ENCODE peak calls at places on chromosomes 1 and 21, in four cellular contexts. T is K562, E is GM12878, G is HL-60. O is an unnamed sample.

GRCh38 chr1:46394108-46394871 is at the start of gene FAAH:
- DNase-seq in T (no peak), E (no peak), G (no peak), O (no peak)

GRCh38 chr1:229998980-229999379 is 68.1 kb upstream of the GALNT2 start:
- DNase-seq in T (no peak), E (no peak), G (no peak), O (no peak)

GRCh38 chr1:22317231-22317919 is 134.3 kb upstream of the ZBTB40 start:
- DNase-seq in T (peak), E (no peak), G (no peak), O (peak)

GRCh38 chr1:227885648-227886502 is 61.9 kb downstream of the WNT9A start:
- DNase-seq in T (peak), E (no peak), G (no peak), O (no peak)

GRCh38 chr1:9724706-9725476 is 73.4 kb downstream of the PIK3CD start:
- DNase-seq in T (peak), E (no peak), G (no peak), O (peak)

GRCh38 chr1:236476019-236476418 is 47.8 kb upstream of the LGALS8 start:
- DNase-seq in T (no peak), E (no peak), G (no peak), O (no peak)

GRCh38 chr1:220631238-220631842 is 58.8 kb upstream of the C1orf115 start:
- DNase-seq in T (no peak), E (no peak), G (no peak), O (no peak)

GRCh38 chr1:198776602-198777029 is 137.8 kb downstream of the PTPRC start:
- DNase-seq in T (no peak), E (no peak), G (peak), O (no peak)

GRCh38 chr1:240093120-240093961 is 1.7 kb downstream of the FMN2 start:
- DNase-seq in T (no peak), E (no peak), G (no peak), O (peak)

GRCh38 chr1:20439282-20439681 is 46.7 kb downstream of the CAMK2N1 start:
- DNase-seq in T (peak), E (no peak), G (no peak), O (no peak)

GRCh38 chr1:44677201-44677520 is 2.6 kb downstream of the ARMH1 start:
- DNase-seq in T (peak), E (no peak), G (peak), O (no peak)

GRCh38 chr1:6347641-6348487 is 45.7 kb downstream of the ACOT7 start:
- DNase-seq in T (peak), E (no peak), G (peak), O (peak)

GRCh38 chr1:232868793-232869491 is 63.7 kb downstream of the MAP10 start:
- DNase-seq in T (no peak), E (no peak), G (no peak), O (no peak)

GRCh38 chr1:156852414-156852874 is 6.5 kb downstream of the INSRR start:
- DNase-seq in T (no peak), E (no peak), G (no peak), O (no peak)

GRCh38 chr1:113042336-113043143 is 30.5 kb upstream of the LRIG2 start:
- DNase-seq in T (peak), E (no peak), G (peak), O (peak)

GRCh38 chr1:9201421-9202239 is 32.9 kb upstream of the H6PD start:
- DNase-seq in T (no peak), E (no peak), G (no peak), O (no peak)

GRCh38 chr1:47181955-47182680 is 7.7 kb downstream of the PDZK1IP1 start:
- DNase-seq in T (peak), E (no peak), G (no peak), O (no peak)

GRCh38 chr1:16017076-16017460 is 775 bp downstream of the HSPB7 start:
- DNase-seq in T (no peak), E (no peak), G (no peak), O (no peak)

GRCh38 chr1:201584510-201584991 is 45.6 kb downstream of the NAV1 start:
- DNase-seq in T (no peak), E (no peak), G (no peak), O (no peak)

GRCh38 chr1:55531644-55532043 is 316.5 kb upstream of the USP24 start:
- DNase-seq in T (no peak), E (no peak), G (no peak), O (no peak)

GRCh38 chr1:200708161-200708560 is 30.5 kb upstream of the CAMSAP2 start:
- DNase-seq in T (no peak), E (no peak), G (no peak), O (no peak)

GRCh38 chr1:184289825-184290550 is 96.8 kb upstream of the C1orf21 start:
- DNase-seq in T (no peak), E (no peak), G (no peak), O (no peak)

GRCh38 chr1:155529109-155529508 is 33.5 kb downstream of the ASH1L start:
- DNase-seq in T (no peak), E (peak), G (no peak), O (no peak)

GRCh38 chr1:66764994-66765578 is 12.8 kb downstream of the DYNLT5 start:
- DNase-seq in T (peak), E (no peak), G (no peak), O (no peak)

GRCh38 chr1:206501881-206502280 is 5.5 kb upstream of the RASSF5 start:
- DNase-seq in T (no peak), E (no peak), G (no peak), O (no peak)

GRCh38 chr1:2640626-2641025 is 7.8 kb upstream of the MMEL1 start:
- DNase-seq in T (no peak), E (no peak), G (no peak), O (no peak)

GRCh38 chr1:226498690-226499008 is 49.9 kb upstream of the STUM start:
- DNase-seq in T (no peak), E (no peak), G (no peak), O (no peak)

GRCh38 chr1:203360772-203361171 is 9.8 kb upstream of the FMOD start:
- DNase-seq in T (no peak), E (no peak), G (no peak), O (no peak)

GRCh38 chr1:198234511-198235251 is 77.9 kb downstream of the NEK7 start:
- DNase-seq in T (no peak), E (no peak), G (no peak), O (no peak)

GRCh38 chr21:32020551-32020950 is 147.7 kb downstream of the HUNK start:
- DNase-seq in T (no peak), E (no peak), G (no peak), O (no peak)

GRCh38 chr1:222225171-222225570 is 322.7 kb downstream of the HHIPL2 start:
- DNase-seq in T (no peak), E (no peak), G (no peak), O (no peak)

GRCh38 chr1:24294757-24295371 is 24.3 kb upstream of the GRHL3 start:
- DNase-seq in T (no peak), E (no peak), G (peak), O (no peak)
- TF ChIP-seq SPI1 in T (no peak), E (no peak), G (no peak), O (no peak)

GRCh38 chr1:167165948-167166702 is 54.6 kb upstream of the POU2F1 start:
- DNase-seq in T (no peak), E (no peak), G (no peak), O (no peak)

GRCh38 chr1:167165219-167165618 is 55.5 kb upstream of the POU2F1 start:
- DNase-seq in T (no peak), E (no peak), G (no peak), O (no peak)

GRCh38 chr1:167169642-167170041 is 51.0 kb upstream of the POU2F1 start:
- DNase-seq in T (no peak), E (no peak), G (no peak), O (no peak)

GRCh38 chr1:167168424-167168823 is 52.3 kb upstream of the POU2F1 start:
- DNase-seq in T (no peak), E (no peak), G (no peak), O (no peak)

DNA sequence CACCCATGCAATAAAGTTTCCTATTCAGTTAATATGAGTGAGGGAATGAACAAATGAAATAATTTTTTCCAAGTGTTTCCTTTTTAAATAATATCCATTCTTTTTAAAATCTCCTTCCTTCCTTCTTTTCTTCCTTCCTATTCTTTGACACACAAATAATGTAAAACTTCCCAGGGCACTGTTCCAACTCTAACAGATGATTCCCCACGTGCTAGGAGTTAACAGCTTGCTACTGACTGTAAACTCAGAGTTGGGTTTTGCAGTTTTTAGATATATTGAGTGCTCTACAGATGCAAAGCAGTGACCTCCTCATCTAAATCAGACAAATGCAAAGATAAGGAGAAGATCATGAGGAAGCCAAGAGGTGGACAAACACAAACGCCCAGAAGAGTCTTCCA is 54.0 kb upstream of the POU2F1 start:
- DNase-seq in T (no peak), E (no peak), G (no peak), O (no peak)
- TF ChIP-seq SPI1 in T (no peak), E (no peak), G (no peak), O (no peak)

GRCh38 chr1:171334024-171334423 is 20.0 kb downstream of the FMO4 start:
- DNase-seq in T (no peak), E (no peak), G (no peak), O (no peak)
- TF ChIP-seq SPI1 in T (no peak), E (no peak), G (no peak), O (no peak)

GRCh38 chr1:27506703-27507102 is 16.7 kb upstream of the WASF2 start:
- DNase-seq in T (no peak), E (no peak), G (no peak), O (no peak)

GRCh38 chr1:27503033-27503432 is 13.1 kb upstream of the WASF2 start:
- DNase-seq in T (no peak), E (no peak), G (no peak), O (no peak)

GRCh38 chr1:27503961-27504587 is 14.1 kb upstream of the WASF2 start:
- DNase-seq in T (no peak), E (no peak), G (no peak), O (no peak)

GRCh38 chr1:27505420-27505680 is 15.4 kb upstream of the WASF2 start:
- DNase-seq in T (no peak), E (no peak), G (no peak), O (no peak)

DNA sequence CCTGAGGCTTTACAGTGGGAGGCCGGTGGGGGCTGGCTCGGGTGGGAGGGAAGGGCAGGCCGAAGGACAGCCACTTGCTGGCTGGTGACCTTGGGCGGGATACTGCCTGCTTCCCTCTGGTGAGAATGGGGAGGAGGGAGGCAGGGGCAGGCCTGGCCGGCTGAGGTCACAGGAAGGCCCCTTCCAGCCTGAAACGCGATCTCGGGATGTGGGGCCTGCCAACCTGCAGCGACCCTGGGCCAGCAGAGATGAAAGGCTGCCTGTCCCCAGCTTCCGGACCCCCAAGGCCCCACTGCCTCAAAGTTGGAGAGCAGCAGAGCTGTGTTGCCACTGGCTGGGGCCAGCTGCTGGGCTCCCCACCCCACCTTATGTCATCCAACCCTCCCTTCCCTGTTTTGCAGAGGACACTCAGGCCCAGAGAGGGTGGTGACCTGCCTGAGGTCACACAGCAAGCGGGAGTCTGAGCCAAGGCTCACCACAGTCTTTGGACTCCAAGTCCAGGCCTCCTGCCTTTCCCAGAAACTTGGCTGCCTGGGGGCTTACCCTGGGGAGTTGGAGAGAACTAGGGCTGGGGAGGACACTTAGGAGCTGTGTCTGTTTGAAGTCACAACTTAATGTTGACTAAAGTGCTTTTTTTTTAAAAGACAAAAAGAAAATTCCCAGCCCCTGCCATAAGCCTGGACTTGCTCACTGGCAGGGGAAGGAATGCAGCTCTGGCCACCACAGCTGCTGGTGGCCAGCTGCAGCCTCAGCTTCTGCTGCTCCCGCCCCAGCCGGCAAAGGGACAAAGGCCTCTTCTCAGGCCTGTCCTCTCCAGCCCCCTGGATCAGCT is 14.8 kb upstream of the WASF2 start:
- DNase-seq in T (peak), E (no peak), G (no peak), O (no peak)
- TF ChIP-seq SPI1 in T (no peak), E (no peak), G (no peak), O (no peak)

DNA sequence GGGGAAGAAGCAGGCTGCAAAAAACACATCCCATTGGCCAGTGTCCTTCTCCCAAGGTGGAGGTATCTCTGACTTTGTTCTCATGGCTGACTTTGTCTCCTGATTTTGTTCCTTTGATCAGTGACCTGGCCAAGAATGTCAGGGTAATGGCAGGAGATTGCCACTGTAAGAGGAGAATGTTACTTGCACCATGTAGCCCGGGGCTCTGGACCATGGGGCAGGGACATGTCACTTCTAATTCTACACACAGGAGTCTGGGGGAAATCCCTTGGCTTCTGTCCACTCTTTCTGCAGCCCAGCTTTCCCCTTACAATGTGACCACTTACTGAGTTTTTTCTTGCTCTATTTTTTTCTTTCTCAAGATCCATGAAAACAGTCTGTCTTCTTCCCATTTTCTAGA is 87.7 kb upstream of the LRRN2 start:
- DNase-seq in T (no peak), E (no peak), G (no peak), O (no peak)
- TF ChIP-seq SPI1 in T (no peak), E (no peak), G (no peak), O (no peak)